ENCODE peak calls at places on chromosomes 3 and 15, in nine cellular contexts. R, L, D, M, C, T, O, K and H are unnamed samples.

GRCh38 chr3:113304856-113305540 is 93.6 kb downstream of the BOC start:
- DNase-seq in O (no peak), M (no peak), L (no peak), R (no peak), D (no peak), T (no peak), K (no peak), C (no peak), H (no peak)

GRCh38 chr3:174619244-174619643 is 239.9 kb upstream of the NAALADL2 start:
- DNase-seq in M (no peak), K (no peak), T (no peak), D (no peak), C (no peak), O (no peak), L (no peak), R (no peak), H (no peak)

GRCh38 chr3:9226326-9226725 is 23.1 kb downstream of the SRGAP3 start:
- DNase-seq in D (no peak), M (peak; percentile 73), O (no peak), R (no peak), K (no peak), C (no peak), T (no peak), L (no peak), H (no peak)

GRCh38 chr3:10557783-10558373 is 52.5 kb upstream of the ATP2B2 start:
- DNase-seq in L (no peak), K (no peak), T (no peak), R (no peak), M (peak; percentile 40), C (no peak), D (no peak), O (no peak), H (no peak)

GRCh38 chr15:85620321-85621044 is 174.2 kb downstream of the KLHL25 start:
- DNase-seq in R (no peak), K (no peak), O (no peak), C (no peak), D (no peak), T (no peak), L (no peak), M (no peak), H (no peak)

GRCh38 chr3:55668359-55668758 is 181.3 kb upstream of the WNT5A start:
- DNase-seq in K (no peak), L (no peak), O (no peak), R (no peak), C (no peak), T (no peak), D (no peak), M (no peak), H (no peak)

GRCh38 chr3:136018876-136019275 is 53.3 kb downstream of the PPP2R3A start:
- DNase-seq in O (no peak), C (no peak), T (no peak), D (no peak), R (no peak), L (no peak), K (no peak), M (no peak), H (no peak)

GRCh38 chr3:16849795-16850194 is 35.0 kb upstream of the PLCL2 start:
- DNase-seq in D (peak; percentile 8), M (no peak), R (no peak), L (no peak), K (no peak), O (no peak), T (no peak), C (no peak), H (no peak)